ENCODE peak calls at places on chromosomes 11 and 22, in eight cellular contexts. S is GM12865; V is foreskin fibroblast; N is A172; T is CD4-positive, alpha-beta T cell; G is GM20000; L is central memory CD4-positive, alpha-beta T cell; P is RWPE1. I is an unnamed sample.

GRCh38 chr22:38078046-38078840 is 5.7 kb downstream of the SLC16A8 start:
- DNase-seq in V (no peak), T (no peak), P (no peak), L (no peak), N (no peak), G (no peak), S (no peak), I (no peak)

GRCh38 chr22:47395481-47395880 is 633.0 kb downstream of the TBC1D22A start:
- DNase-seq in T (no peak), S (no peak), L (no peak), G (no peak), V (no peak), N (peak), P (no peak), I (no peak)

GRCh38 chr11:3164540-3165151 is 464 bp downstream of the OSBPL5 start:
- DNase-seq in T (no peak), P (no peak), G (no peak), V (no peak), N (no peak), L (no peak), S (no peak), I (no peak)

GRCh38 chr11:96579642-96580041 is 189.8 kb downstream of the JRKL start:
- DNase-seq in S (no peak), N (no peak), G (no peak), T (no peak), V (no peak), L (no peak), P (no peak), I (no peak)

GRCh38 chr11:12179019-12179418 is 68.6 kb downstream of the MICAL2 start:
- DNase-seq in G (no peak), V (no peak), P (no peak), S (no peak), N (no peak), L (no peak), T (no peak), I (peak)

GRCh38 chr11:47908198-47908597 is 60.0 kb upstream of the NUP160 start:
- DNase-seq in N (no peak), V (peak), L (no peak), T (no peak), S (no peak), P (no peak), G (peak), I (no peak)

GRCh38 chr22:46083383-46084350 is 66.7 kb upstream of the PPARA start:
- DNase-seq in G (no peak), L (no peak), S (no peak), V (no peak), N (no peak), T (no peak), P (no peak), I (no peak)

GRCh38 chr11:68844376-68844775 is 2.7 kb upstream of the CPT1A start:
- DNase-seq in T (no peak), L (no peak), V (no peak), G (no peak), N (no peak), P (no peak), S (no peak), I (no peak)

GRCh38 chr11:61091373-61092279 is 10.7 kb upstream of the CD5 start:
- DNase-seq in V (peak), S (peak), P (peak), L (peak), G (peak), T (no peak), N (peak), I (no peak)

GRCh38 chr11:64934765-64935633 is 694 bp downstream of the GPHA2 start:
- DNase-seq in S (no peak), G (no peak), V (no peak), N (no peak), T (no peak), P (no peak), L (no peak), I (no peak)

GRCh38 chr22:48779211-48779643 is 1048.4 kb downstream of the BRD1 start:
- DNase-seq in S (no peak), P (no peak), G (no peak), V (no peak), L (no peak), T (no peak), N (no peak), I (no peak)

GRCh38 chr11:72668645-72669347 is 5.4 kb downstream of the PDE2A start:
- DNase-seq in T (no peak), V (no peak), N (peak), S (peak), L (no peak), G (peak), P (no peak), I (peak)

GRCh38 chr11:116432301-116432700 is 340.5 kb downstream of the BUD13 start:
- DNase-seq in N (no peak), G (no peak), S (no peak), T (no peak), V (no peak), L (no peak), P (no peak), I (no peak)

GRCh38 chr22:33240901-33241300 is 182.7 kb upstream of the SYN3 start:
- DNase-seq in S (peak), G (no peak), N (peak), T (no peak), L (no peak), P (peak), V (no peak), I (no peak)

GRCh38 chr22:48627203-48627602 is 1200.5 kb downstream of the BRD1 start:
- DNase-seq in T (no peak), L (no peak), S (no peak), N (no peak), P (no peak), V (no peak), G (no peak), I (no peak)

GRCh38 chr11:1877211-1878133 is 14.2 kb downstream of the PRR33 start:
- DNase-seq in T (no peak), P (peak), G (no peak), S (no peak), V (peak), L (no peak), N (no peak), I (no peak)

GRCh38 chr11:127866109-127866508 is 721.2 kb downstream of the ETS1 start:
- DNase-seq in V (peak), N (no peak), P (no peak), S (no peak), T (no peak), G (no peak), L (no peak), I (no peak)

GRCh38 chr22:22103078-22103593 is 120.5 kb upstream of the TOP3B start:
- DNase-seq in P (no peak), N (no peak), L (no peak), T (no peak), V (no peak), S (peak), G (no peak), I (peak)

GRCh38 chr11:2770556-2771301 is 70.9 kb upstream of the KCNQ1OT1 start:
- DNase-seq in N (no peak), S (no peak), G (no peak), P (no peak), V (no peak), T (no peak), L (no peak), I (no peak)

GRCh38 chr11:78202733-78203167 is 14.0 kb downstream of the USP35 start:
- DNase-seq in G (no peak), N (no peak), V (no peak), P (no peak), T (peak), L (peak), S (peak), I (no peak)

GRCh38 chr11:103877221-103877620 is 159.2 kb upstream of the DDI1 start:
- DNase-seq in V (peak), G (no peak), L (no peak), T (no peak), N (no peak), S (peak), P (no peak), I (no peak)

GRCh38 chr22:42732071-42732470 is 11.4 kb upstream of the A4GALT start:
- DNase-seq in S (no peak), L (no peak), G (no peak), P (no peak), N (no peak), T (no peak), V (no peak), I (no peak)

GRCh38 chr11:17386331-17387084 is 2.0 kb downstream of the KCNJ11 start:
- DNase-seq in V (peak), L (no peak), G (peak), S (peak), T (peak), P (peak), N (peak), I (peak)

GRCh38 chr11:78957481-78958245 is 383.0 kb upstream of the NARS2 start:
- DNase-seq in P (peak), V (peak), G (no peak), N (peak), L (no peak), S (no peak), T (no peak), I (no peak)

I was measured in iPS-NIHi11.